ENCODE peak calls at places on chromosomes 1 and 21, in nine cellular contexts. N, L, R, J, Q, H, T, W and B are unnamed samples.

GRCh38 chr1:116089870-116090269 is 21.3 kb upstream of the MAB21L3 start:
- DNase-seq in N (no peak), L (no peak), R (no peak), J (no peak), Q (no peak), H (no peak), T (no peak), W (no peak), B (no peak)

GRCh38 chr1:156365754-156366153 is 3.3 kb upstream of the RHBG start:
- DNase-seq in N (no peak), L (no peak), R (no peak), J (no peak), Q (no peak), H (no peak), T (no peak), W (no peak), B (no peak)

GRCh38 chr1:190908691-190909090 is 431.0 kb upstream of the BRINP3 start:
- DNase-seq in N (no peak), L (no peak), R (no peak), J (no peak), Q (no peak), H (no peak), T (no peak), W (peak), B (no peak)

GRCh38 chr1:33338495-33339211 is 17.8 kb upstream of the A3GALT2 start:
- DNase-seq in N (no peak), L (no peak), R (no peak), J (peak), Q (no peak), H (no peak), T (no peak), W (peak), B (peak)

GRCh38 chr1:29793101-29793546 is 556.8 kb downstream of the PTPRU start:
- DNase-seq in N (peak), L (peak), R (peak), J (peak), Q (peak), H (peak), T (no peak), W (peak), B (peak)

GRCh38 chr1:181131255-181131901 is 42.9 kb downstream of the IER5 start:
- DNase-seq in N (no peak), L (no peak), R (no peak), J (no peak), Q (no peak), H (no peak), T (no peak), W (no peak), B (no peak)

GRCh38 chr1:45191418-45191783 is 15.0 kb downstream of the ZSWIM5 start:
- DNase-seq in N (no peak), L (no peak), R (no peak), J (no peak), Q (no peak), H (no peak), T (no peak), W (no peak), B (no peak)

GRCh38 chr1:65141394-65141793 is 6.6 kb upstream of the AK4 start:
- DNase-seq in N (no peak), L (no peak), R (no peak), J (no peak), Q (no peak), H (no peak), T (no peak), W (no peak), B (no peak)

GRCh38 chr1:222171005-222171404 is 376.9 kb downstream of the HHIPL2 start:
- DNase-seq in N (no peak), L (peak), R (peak), J (no peak), Q (no peak), H (no peak), T (no peak), W (peak), B (peak)

GRCh38 chr1:59699227-59699847 is 115.4 kb upstream of the HOOK1 start:
- DNase-seq in N (peak), L (peak), R (no peak), J (no peak), Q (no peak), H (no peak), T (no peak), W (peak), B (peak)

GRCh38 chr1:242454262-242455051 is 70.0 kb downstream of the PLD5 start:
- DNase-seq in N (peak), L (peak), R (peak), J (no peak), Q (no peak), H (no peak), T (no peak), W (peak), B (peak)

GRCh38 chr1:12011998-12012397 is 7.3 kb upstream of the MIIP start:
- DNase-seq in N (no peak), L (no peak), R (no peak), J (peak), Q (no peak), H (no peak), T (no peak), W (no peak), B (no peak)

GRCh38 chr1:55456961-55457360 is 241.8 kb upstream of the USP24 start:
- DNase-seq in N (no peak), L (no peak), R (no peak), J (no peak), Q (no peak), H (no peak), T (no peak), W (peak), B (peak)

GRCh38 chr1:145720556-145720877 is 1.2 kb downstream of the CD160 start:
- DNase-seq in N (no peak), L (no peak), R (no peak), J (no peak), Q (no peak), H (no peak), T (no peak), W (peak), B (no peak)

GRCh38 chr1:65250826-65251225 is 58.5 kb upstream of the DNAJC6 start:
- DNase-seq in N (no peak), L (no peak), R (no peak), J (no peak), Q (no peak), H (no peak), T (no peak), W (no peak), B (no peak)

GRCh38 chr1:26666855-26667254 is 29.0 kb upstream of the ARID1A start:
- DNase-seq in N (no peak), L (no peak), R (no peak), J (no peak), Q (no peak), H (no peak), T (no peak), W (peak), B (no peak)

GRCh38 chr1:33653226-33653625 is 180.8 kb downstream of the ZSCAN20 start:
- DNase-seq in N (no peak), L (no peak), R (no peak), J (peak), Q (no peak), H (no peak), T (no peak), W (no peak), B (no peak)

GRCh38 chr1:217498209-217498608 is 132.7 kb downstream of the GPATCH2 start:
- DNase-seq in N (no peak), L (no peak), R (no peak), J (no peak), Q (no peak), H (no peak), T (no peak), W (no peak), B (no peak)

GRCh38 chr21:38263493-38263892 is 6.7 kb downstream of the KCNJ15 start:
- DNase-seq in N (no peak), L (no peak), R (no peak), J (no peak), Q (no peak), H (no peak), T (no peak), W (peak), B (no peak)

GRCh38 chr1:21861602-21862429 is 49.8 kb downstream of the LDLRAD2 start:
- DNase-seq in N (no peak), L (peak), R (no peak), J (no peak), Q (no peak), H (no peak), T (no peak), W (peak), B (peak)

GRCh38 chr1:11178021-11179015 is 10.8 kb upstream of the ANGPTL7 start:
- DNase-seq in N (peak), L (no peak), R (no peak), J (peak), Q (no peak), H (no peak), T (no peak), W (peak), B (no peak)

GRCh38 chr1:68151690-68152089 is 80.6 kb downstream of the WLS start:
- DNase-seq in N (no peak), L (no peak), R (no peak), J (no peak), Q (no peak), H (no peak), T (no peak), W (no peak), B (no peak)

GRCh38 chr1:99808391-99809115 is 41.6 kb upstream of the AGL start:
- DNase-seq in N (peak), L (peak), R (peak), J (no peak), Q (no peak), H (no peak), T (no peak), W (peak), B (peak)

GRCh38 chr1:78469561-78469960 is 21.2 kb upstream of the PTGFR start:
- DNase-seq in N (no peak), L (no peak), R (no peak), J (no peak), Q (no peak), H (no peak), T (no peak), W (no peak), B (no peak)